ENCODE peak calls at places on chromosome 21, in eight cellular contexts. A is tibial artery, I is transverse colon, D is DND-41, X is fibroblast of lung, O is HCT116, J is stomach, C is body of pancreas. L is an unnamed sample. For H3K9me3, the result is how much of the 10 kb centered on the place peaks cover.

GRCh38 chr21:26057488-26058170 is 112.9 kb downstream of the APP start:
- DNase-seq in A (no peak), I (no peak), D (no peak), X (no peak), O (no peak), J (no peak), C (no peak), L (no peak)

GRCh38 chr21:41648591-41649031 is 118.2 kb downstream of the RIPK4 start:
- DNase-seq in A (no peak), I (no peak), D (no peak), X (peak), O (no peak), J (no peak), C (no peak), L (no peak)

GRCh38 chr21:34908424-34909055 is 140.6 kb downstream of the RUNX1 start:
- DNase-seq in A (no peak), I (no peak), D (peak), X (peak), O (no peak), J (no peak), C (no peak), L (no peak)

GRCh38 chr21:37936010-37936785 is 19.9 kb upstream of the KCNJ6 start:
- DNase-seq in A (no peak), I (no peak), D (no peak), X (no peak), O (no peak), J (no peak), C (no peak), L (no peak)

GRCh38 chr21:46124083-46124925 is 26.4 kb downstream of the COL6A2 start:
- DNase-seq in A (peak), I (no peak), D (no peak), X (no peak), O (no peak), J (peak), C (peak), L (peak)

GRCh38 chr21:26171310-26172100 is 935 bp upstream of the APP start:
- DNase-seq in A (no peak), I (no peak), D (no peak), X (no peak), O (no peak), J (no peak), C (no peak), L (no peak)

GRCh38 chr21:41435728-41436127 is 9.7 kb downstream of the MX1 start:
- DNase-seq in A (peak), I (no peak), D (no peak), X (no peak), O (no peak), J (no peak), C (no peak), L (no peak)

GRCh38 chr21:45870851-45871615 is 110.5 kb upstream of the COL6A1 start:
- DNase-seq in A (no peak), I (no peak), D (no peak), X (no peak), O (no peak), J (no peak), C (no peak), L (no peak)

GRCh38 chr21:39182016-39182415 is 1.2 kb downstream of the PSMG1 start:
- DNase-seq in A (no peak), I (no peak), D (no peak), X (no peak), O (no peak), J (no peak), C (no peak), L (no peak)

GRCh38 chr21:34204481-34205439 is 131.4 kb downstream of the MRPS6 start:
- DNase-seq in A (no peak), I (no peak), D (no peak), X (no peak), O (no peak), J (no peak), C (no peak), L (no peak)

GRCh38 chr21:45551316-45551715 is 9.1 kb upstream of the SLC19A1 start:
- DNase-seq in A (peak), I (no peak), D (no peak), X (peak), O (peak), J (no peak), C (no peak), L (no peak)

GRCh38 chr21:41767606-41768370 is 936 bp upstream of the RIPK4 start:
- DNase-seq in A (peak), I (no peak), D (peak), X (no peak), O (no peak), J (no peak), C (no peak), L (no peak)

GRCh38 chr21:41761211-41762181 is 5.4 kb downstream of the RIPK4 start:
- DNase-seq in A (peak), I (no peak), D (no peak), X (no peak), O (no peak), J (peak), C (peak), L (no peak)

GRCh38 chr21:46003575-46004007 is 22.0 kb downstream of the COL6A1 start:
- DNase-seq in A (peak), I (no peak), D (peak), X (no peak), O (no peak), J (peak), C (peak), L (peak)

GRCh38 chr21:45615145-45615711 is 28.3 kb upstream of the PCBP3 start:
- DNase-seq in A (peak), I (peak), D (peak), X (no peak), O (no peak), J (peak), C (no peak), L (peak)

GRCh38 chr21:39633770-39634181 is 21.0 kb downstream of the B3GALT5 start:
- DNase-seq in A (no peak), I (no peak), D (no peak), X (peak), O (peak), J (no peak), C (no peak), L (no peak)

GRCh38 chr21:38937286-38937790 is 131.6 kb downstream of the ETS2 start:
- DNase-seq in A (no peak), I (no peak), D (peak), X (no peak), O (no peak), J (no peak), C (no peak), L (no peak)

GRCh38 chr21:37751268-37751975 is 164.8 kb downstream of the KCNJ6 start:
- DNase-seq in A (no peak), I (no peak), D (no peak), X (no peak), O (no peak), J (no peak), C (no peak), L (no peak)

GRCh38 chr21:38312822-38313221 is 56.0 kb downstream of the KCNJ15 start:
- DNase-seq in A (no peak), I (no peak), D (no peak), X (no peak), O (no peak), J (no peak), C (no peak), L (no peak)

GRCh38 chr21:15027056-15027455 is 37.7 kb downstream of the NRIP1 start:
- DNase-seq in A (no peak), I (no peak), D (no peak), X (no peak), O (no peak), J (no peak), C (no peak), L (no peak)

GRCh38 chr21:34526618-34527290 is 14.7 kb upstream of the KCNE1 start:
- DNase-seq in A (peak), I (peak), D (no peak), X (peak), O (peak), J (peak), C (peak), L (no peak)

GRCh38 chr21:46161800-46162592 is 6.6 kb upstream of the FTCD start:
- DNase-seq in A (peak), I (no peak), D (no peak), X (no peak), O (no peak), J (no peak), C (no peak), L (no peak)

GRCh38 chr21:16137106-16137505 is 407.3 kb downstream of the USP25 start:
- DNase-seq in A (no peak), I (no peak), D (no peak), X (no peak), O (no peak), J (no peak), C (no peak), L (no peak)

GRCh38 chr21:17269760-17270159 is 243.1 kb upstream of the CXADR start:
- DNase-seq in A (no peak), I (no peak), D (no peak), X (no peak), O (no peak), J (no peak), C (no peak), L (no peak)

GRCh38 chr21:42010507-42011493 is 640 bp upstream of the ZBTB21 start:
- DNase-seq in A (no peak), I (peak), D (peak), X (no peak), O (no peak), J (no peak), C (peak), L (no peak)

GRCh38 chr21:34338226-34338625 is 25.6 kb upstream of the KCNE2 start:
- DNase-seq in A (no peak), I (no peak), D (no peak), X (no peak), O (no peak), J (no peak), C (no peak), L (no peak)

GRCh38 chr21:34639882-34640788 is 25.2 kb upstream of the RCAN1 start:
- DNase-seq in A (no peak), I (no peak), D (peak), X (peak), O (no peak), J (no peak), C (no peak), L (no peak)

GRCh38 chr21:39461419-39461818 is 9.6 kb downstream of the SH3BGR start:
- DNase-seq in A (no peak), I (no peak), D (no peak), X (no peak), O (no peak), J (no peak), C (no peak), L (no peak)

GRCh38 chr21:42806489-42807140 is 72.7 kb downstream of the WDR4 start:
- DNase-seq in A (no peak), I (no peak), D (no peak), X (no peak), O (no peak), J (no peak), C (no peak), L (no peak)

GRCh38 chr21:38957575-38958340 is 152.0 kb downstream of the ETS2 start:
- DNase-seq in A (no peak), I (no peak), D (no peak), X (no peak), O (no peak), J (no peak), C (no peak), L (no peak)

GRCh38 chr21:18041012-18041411 is 203.6 kb upstream of the CHODL start:
- DNase-seq in A (no peak), I (no peak), D (no peak), X (no peak), O (no peak), J (no peak), C (no peak), L (no peak)

GRCh38 chr21:25375675-25376074 is 231.6 kb downstream of the MRPL39 start:
- DNase-seq in A (no peak), I (no peak), D (no peak), X (no peak), O (no peak), J (no peak), C (no peak), L (no peak)

GRCh38 chr21:46297311-46298082 is 11.4 kb downstream of the YBEY start:
- DNase-seq in A (no peak), I (no peak), D (no peak), X (peak), O (no peak), J (no peak), C (no peak), L (no peak)

GRCh38 chr21:38343691-38344090 is 86.9 kb downstream of the KCNJ15 start:
- DNase-seq in A (peak), I (no peak), D (no peak), X (peak), O (no peak), J (peak), C (peak), L (no peak)

GRCh38 chr21:42621166-42621827 is 32.1 kb upstream of the PDE9A start:
- DNase-seq in A (no peak), I (peak), D (no peak), X (no peak), O (no peak), J (no peak), C (no peak), L (no peak)

DNA sequence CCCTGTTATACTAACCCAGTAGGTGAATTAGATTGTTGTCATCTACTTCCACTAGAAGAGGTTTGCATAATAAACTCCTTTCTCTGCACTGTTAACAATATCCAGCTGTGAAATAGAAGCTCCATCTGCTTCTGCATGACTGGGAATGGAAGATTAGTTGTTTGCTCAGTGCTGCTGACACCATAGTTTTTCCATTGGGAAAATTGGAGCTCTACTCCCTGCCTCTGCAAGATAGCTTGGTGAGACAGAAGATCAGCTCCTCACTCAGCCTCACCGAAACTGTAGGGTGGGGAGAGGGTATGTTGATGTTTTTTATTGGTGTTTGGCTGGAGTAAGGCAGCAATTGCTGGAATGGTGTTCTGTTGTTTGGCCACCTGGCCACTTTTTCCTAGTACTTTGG is 331.6 kb upstream of the ADAMTS5 start:
- DNase-seq in A (no peak), I (no peak), D (no peak), X (peak), O (no peak), J (no peak), C (no peak), L (no peak)
- H3K9me3 ChIP-seq in A (under half), I (under half), D (under half), X (under half), O (half or more), J (under half), C (under half), L (under half)

GRCh38 chr21:36692844-36693143 is 6.1 kb upstream of the SIM2 start:
- DNase-seq in A (no peak), I (no peak), D (no peak), X (no peak), O (no peak), J (no peak), C (no peak), L (no peak)

GRCh38 chr21:36693144-36694040 is 5.5 kb upstream of the SIM2 start:
- DNase-seq in A (no peak), I (no peak), D (no peak), X (no peak), O (no peak), J (no peak), C (no peak), L (no peak)

GRCh38 chr21:36690637-36691538 is 8.0 kb upstream of the SIM2 start:
- DNase-seq in A (no peak), I (no peak), D (no peak), X (no peak), O (no peak), J (no peak), C (no peak), L (no peak)

GRCh38 chr21:36692125-36692843 is 6.6 kb upstream of the SIM2 start:
- DNase-seq in A (no peak), I (no peak), D (no peak), X (no peak), O (no peak), J (no peak), C (no peak), L (no peak)

DNA sequence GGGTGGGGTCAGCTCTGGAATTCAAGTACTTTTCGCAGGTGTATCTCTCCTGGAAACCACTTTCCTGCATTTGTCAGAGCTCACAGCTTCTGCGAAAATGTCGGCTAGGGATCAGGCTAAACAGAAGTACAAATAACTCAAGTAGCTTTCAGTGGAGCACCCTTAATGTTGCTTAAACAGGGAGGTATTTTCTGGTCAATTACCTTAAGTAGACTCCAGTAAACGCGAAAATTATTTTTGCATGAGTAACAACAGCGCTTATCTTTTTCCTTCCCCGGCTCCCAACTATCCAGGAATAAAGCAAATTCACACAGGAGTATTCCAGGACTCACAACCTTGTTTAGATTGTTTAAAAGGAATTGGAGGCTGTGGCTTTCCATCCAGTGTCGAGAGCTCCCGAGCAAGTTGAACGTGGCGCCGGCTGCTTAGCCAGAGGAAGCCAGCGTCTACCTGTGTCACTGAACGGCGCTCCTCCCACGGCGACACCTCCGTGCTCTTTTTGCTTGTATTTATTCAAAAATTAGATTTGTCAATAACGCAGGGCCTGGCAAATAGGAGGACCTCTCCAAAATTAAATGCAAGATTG is 7.3 kb upstream of the SIM2 start:
- DNase-seq in A (no peak), I (no peak), D (no peak), X (no peak), O (no peak), J (no peak), C (no peak), L (no peak)
- H3K9me3 ChIP-seq in A (under half), I (under half), D (under half), X (under half), O (under half), J (under half), C (under half), L (under half)

DNA sequence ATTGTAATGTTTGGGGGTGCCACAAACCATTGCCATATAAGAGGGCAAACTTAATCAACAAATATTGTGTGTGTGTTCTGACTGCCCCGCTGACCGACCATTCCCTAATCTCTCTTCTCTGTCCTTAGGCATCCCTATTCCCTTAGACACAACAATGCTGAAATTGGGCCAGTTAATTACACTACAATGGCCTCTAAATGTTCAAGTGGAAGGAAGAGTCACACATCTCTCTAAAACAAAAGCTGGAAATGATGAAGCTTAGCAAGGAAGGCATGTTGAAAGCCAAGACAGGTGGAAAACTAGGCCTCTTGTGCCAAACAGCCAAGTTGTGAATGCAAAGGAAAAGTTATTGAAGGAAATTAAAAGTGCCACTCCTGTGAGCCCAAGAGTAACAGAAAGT is 30.2 kb downstream of the LTN1 start:
- DNase-seq in A (no peak), I (no peak), D (no peak), X (no peak), O (no peak), J (no peak), C (no peak), L (no peak)
- H3K9me3 ChIP-seq in A (under half), I (under half), D (under half), X (under half), O (under half), J (under half), C (under half), L (under half)

GRCh38 chr21:19236209-19236608 is 832.6 kb upstream of the TMPRSS15 start:
- DNase-seq in A (no peak), I (no peak), D (no peak), X (no peak), O (no peak), J (no peak), C (no peak), L (no peak)

GRCh38 chr21:19239696-19240095 is 836.1 kb upstream of the TMPRSS15 start:
- DNase-seq in A (no peak), I (no peak), D (no peak), X (no peak), O (no peak), J (no peak), C (no peak), L (no peak)

DNA sequence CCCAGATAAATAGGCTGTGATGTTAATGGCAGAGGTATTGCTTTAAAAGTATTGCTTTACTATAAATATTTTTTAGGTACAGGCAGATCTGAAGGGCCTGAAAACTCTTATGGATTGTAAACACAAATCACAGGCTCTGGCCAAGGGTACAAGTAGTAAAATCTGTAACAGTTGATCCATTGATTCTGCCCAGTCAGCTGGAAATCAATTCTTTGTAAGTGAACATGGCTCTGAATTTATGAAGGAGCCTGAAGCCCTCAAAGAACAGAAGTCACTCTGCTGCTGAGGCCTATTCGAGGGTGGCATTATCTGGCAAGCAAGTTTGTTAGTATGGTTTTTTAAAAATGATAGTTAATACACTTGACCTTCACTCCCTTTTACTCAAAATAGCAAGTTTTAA is 834.0 kb upstream of the TMPRSS15 start:
- DNase-seq in A (no peak), I (no peak), D (no peak), X (no peak), O (no peak), J (no peak), C (no peak), L (no peak)
- H3K9me3 ChIP-seq in A (under half), I (under half), D (under half), X (under half), O (under half), J (under half), C (under half), L (under half)

GRCh38 chr21:27426196-27426595 is 459.3 kb upstream of the ADAMTS5 start:
- DNase-seq in A (no peak), I (no peak), D (no peak), X (no peak), O (no peak), J (no peak), C (no peak), L (no peak)
- H3K9me3 ChIP-seq in A (under half), I (under half), D (under half), X (under half), O (under half), J (under half), C (under half), L (under half)

DNA sequence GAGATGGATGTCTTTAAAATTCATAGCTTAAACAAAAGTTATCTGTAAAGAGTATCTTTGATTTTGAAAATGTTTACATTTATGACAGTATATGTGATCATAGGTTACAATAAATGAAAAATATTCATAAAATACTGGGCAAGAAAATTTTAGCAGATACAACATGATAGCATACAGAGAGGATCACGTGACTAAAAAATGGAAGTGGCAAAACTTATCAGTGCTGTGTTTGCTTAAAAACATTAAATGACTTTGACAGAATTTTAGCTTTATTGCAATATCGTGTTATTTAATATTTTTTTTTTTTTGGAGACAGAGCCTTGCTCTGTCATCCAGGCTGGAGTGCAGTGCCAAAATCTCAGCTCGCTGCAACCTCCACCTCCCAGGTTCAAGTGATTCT is 2294.1 kb downstream of the NCAM2 start:
- DNase-seq in A (no peak), I (no peak), D (no peak), X (no peak), O (no peak), J (no peak), C (no peak), L (no peak)
- H3K9me3 ChIP-seq in A (under half), I (under half), D (under half), X (under half), O (under half), J (under half), C (under half), L (under half)